ENCODE peak calls at places on chromosome 15, in six cellular contexts. E is HCT116, R is adrenal gland, B is lower lobe of right lung, S is H9, A is heart right ventricle. D is an unnamed sample. For H3K9me3 and H3K27me3, the result is how much of the 10 kb centered on the place peaks cover.

GRCh38 chr15:47983533-47983932 is 137.3 kb upstream of the SLC24A5 start:
- DNase-seq in E (no peak), R (no peak), B (no peak), S (no peak), A (no peak), D (no peak)

GRCh38 chr15:42069496-42070275 is 24.7 kb downstream of the PLA2G4D start:
- DNase-seq in E (no peak), R (peak), B (no peak), S (no peak), A (no peak), D (no peak)

GRCh38 chr15:65666257-65666656 is 44.5 kb downstream of the SLC24A1 start:
- DNase-seq in E (no peak), R (no peak), B (no peak), S (no peak), A (no peak), D (no peak)

GRCh38 chr15:62549345-62549970 is 384.4 kb upstream of the C2CD4B start:
- DNase-seq in E (peak), R (no peak), B (no peak), S (no peak), A (no peak), D (no peak)

GRCh38 chr15:81174759-81175327 is 21.8 kb upstream of the IL16 start:
- DNase-seq in E (no peak), R (no peak), B (no peak), S (no peak), A (no peak), D (no peak)

GRCh38 chr15:43360821-43361220 is 10.0 kb downstream of the ZSCAN29 start:
- DNase-seq in E (no peak), R (no peak), B (no peak), S (no peak), A (no peak), D (no peak)

GRCh38 chr15:98003528-98003927 is 43.0 kb downstream of the ARRDC4 start:
- DNase-seq in E (no peak), R (no peak), B (no peak), S (no peak), A (no peak), D (no peak)

GRCh38 chr15:57356178-57356577 is 20.1 kb upstream of the CGNL1 start:
- DNase-seq in E (no peak), R (no peak), B (no peak), S (no peak), A (no peak), D (no peak)

GRCh38 chr15:74202461-74203401 is at the start of gene STRA6:
- DNase-seq in E (no peak), R (peak), B (no peak), S (peak), A (no peak), D (no peak)

GRCh38 chr15:93913310-93913709 is 318.1 kb upstream of the MCTP2 start:
- DNase-seq in E (no peak), R (no peak), B (no peak), S (no peak), A (no peak), D (no peak)

GRCh38 chr15:34609658-34610057 is 26.2 kb upstream of the GOLGA8B start:
- DNase-seq in E (no peak), R (no peak), B (no peak), S (no peak), A (no peak), D (no peak)

GRCh38 chr15:73972984-73973682 is 19.0 kb downstream of the STOML1 start:
- DNase-seq in E (no peak), R (peak), B (peak), S (peak), A (peak), D (peak)

GRCh38 chr15:41557673-41558399 is 1.2 kb upstream of the TYRO3 start:
- DNase-seq in E (peak), R (peak), B (peak), S (peak), A (peak), D (peak)

GRCh38 chr15:48510976-48511375 is 134.5 kb downstream of the FBN1 start:
- DNase-seq in E (no peak), R (no peak), B (no peak), S (no peak), A (no peak), D (no peak)

GRCh38 chr15:100330221-100330620 is 11.6 kb downstream of the ADAMTS17 start:
- DNase-seq in E (no peak), R (no peak), B (no peak), S (peak), A (no peak), D (no peak)

GRCh38 chr15:51444807-51445206 is 103.4 kb downstream of the GLDN start:
- DNase-seq in E (no peak), R (no peak), B (no peak), S (no peak), A (no peak), D (no peak)

GRCh38 chr15:80977627-80978036 is 12.0 kb downstream of the MESD start:
- DNase-seq in E (no peak), R (peak), B (peak), S (peak), A (peak), D (peak)

GRCh38 chr15:29822100-29822684 is at the start of gene TJP1:
- DNase-seq in E (no peak), R (peak), B (peak), S (peak), A (peak), D (peak)

GRCh38 chr15:96054029-96054428 is 276.5 kb upstream of the NR2F2 start:
- DNase-seq in E (no peak), R (no peak), B (no peak), S (no peak), A (no peak), D (no peak)

GRCh38 chr15:66905954-66906353 is 159.4 kb upstream of the SMAD3 start:
- DNase-seq in E (no peak), R (peak), B (no peak), S (peak), A (no peak), D (no peak)

GRCh38 chr15:75100679-75101078 is 77.3 kb downstream of the PPCDC start:
- DNase-seq in E (no peak), R (no peak), B (no peak), S (no peak), A (no peak), D (no peak)

GRCh38 chr15:72342385-72342784 is 22.4 kb upstream of the CELF6 start:
- DNase-seq in E (peak), R (peak), B (no peak), S (peak), A (no peak), D (no peak)

GRCh38 chr15:85886345-85886935 is 91.7 kb upstream of the KLHL25 start:
- DNase-seq in E (no peak), R (no peak), B (no peak), S (no peak), A (no peak), D (no peak)

GRCh38 chr15:92636950-92637481 is 18.6 kb downstream of the FAM174B start:
- DNase-seq in E (peak), R (peak), B (peak), S (peak), A (no peak), D (peak)

GRCh38 chr15:63892794-63893441 is 59.2 kb upstream of the HERC1 start:
- DNase-seq in E (no peak), R (no peak), B (peak), S (no peak), A (no peak), D (peak)

GRCh38 chr15:39788108-39788507 is 5.5 kb upstream of the FSIP1 start:
- DNase-seq in E (no peak), R (no peak), B (no peak), S (no peak), A (no peak), D (no peak)

GRCh38 chr15:80674245-80674614 is 20.9 kb upstream of the ABHD17C start:
- DNase-seq in E (no peak), R (no peak), B (no peak), S (no peak), A (no peak), D (no peak)

GRCh38 chr15:50247819-50248650 is 17.5 kb downstream of the HDC start:
- DNase-seq in E (no peak), R (peak), B (peak), S (no peak), A (no peak), D (peak)

GRCh38 chr15:64547275-64547674 is 86.9 kb downstream of the ZNF609 start:
- DNase-seq in E (no peak), R (no peak), B (no peak), S (no peak), A (no peak), D (no peak)

GRCh38 chr15:65641723-65642475 is 20.2 kb downstream of the SLC24A1 start:
- DNase-seq in E (no peak), R (no peak), B (no peak), S (no peak), A (no peak), D (no peak)

DNA sequence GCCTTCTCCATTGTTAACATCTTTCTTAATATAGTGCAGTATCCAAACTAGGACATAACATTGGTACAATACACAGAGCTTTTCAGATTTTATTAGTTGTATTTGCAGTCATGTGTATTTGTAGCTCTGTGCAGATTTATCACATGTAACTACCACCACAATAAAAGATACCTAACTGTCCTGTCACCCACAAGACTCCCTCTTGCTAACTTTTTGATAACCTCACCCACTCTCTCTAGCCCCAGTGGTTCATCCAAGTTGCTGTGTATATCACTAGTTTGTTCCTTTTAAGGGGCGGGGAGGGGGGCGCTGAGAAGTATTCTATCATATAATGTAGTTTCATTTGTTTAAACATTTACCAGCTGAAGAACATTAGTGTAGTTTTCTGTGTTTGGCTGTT is 46.1 kb downstream of the PIAS1 start:
- DNase-seq in E (no peak), R (no peak), B (no peak), S (no peak), A (no peak), D (no peak)
- H3K9me3 ChIP-seq in E (under half), R (under half), B (under half), S (under half), A (under half), D (under half)

GRCh38 chr15:83066761-83067637 is at the start of gene BTBD1:
- DNase-seq in E (peak), R (peak), B (peak), S (peak), A (peak), D (peak)
- TF ChIP-seq CTCF in E (no peak), R (no peak), B (peak), S (peak), A (no peak), D (peak)

GRCh38 chr15:77825546-77825945 is 192.8 kb upstream of the LINGO1 start:
- DNase-seq in E (no peak), R (no peak), B (peak), S (no peak), A (no peak), D (peak)

GRCh38 chr15:77824361-77824985 is 191.8 kb upstream of the LINGO1 start:
- DNase-seq in E (no peak), R (no peak), B (no peak), S (no peak), A (no peak), D (peak)

GRCh38 chr15:77825143-77825542 is 192.4 kb upstream of the LINGO1 start:
- DNase-seq in E (no peak), R (no peak), B (peak), S (no peak), A (no peak), D (peak)

GRCh38 chr15:77822631-77823230 is 190.0 kb upstream of the LINGO1 start:
- DNase-seq in E (no peak), R (no peak), B (no peak), S (no peak), A (no peak), D (no peak)

DNA sequence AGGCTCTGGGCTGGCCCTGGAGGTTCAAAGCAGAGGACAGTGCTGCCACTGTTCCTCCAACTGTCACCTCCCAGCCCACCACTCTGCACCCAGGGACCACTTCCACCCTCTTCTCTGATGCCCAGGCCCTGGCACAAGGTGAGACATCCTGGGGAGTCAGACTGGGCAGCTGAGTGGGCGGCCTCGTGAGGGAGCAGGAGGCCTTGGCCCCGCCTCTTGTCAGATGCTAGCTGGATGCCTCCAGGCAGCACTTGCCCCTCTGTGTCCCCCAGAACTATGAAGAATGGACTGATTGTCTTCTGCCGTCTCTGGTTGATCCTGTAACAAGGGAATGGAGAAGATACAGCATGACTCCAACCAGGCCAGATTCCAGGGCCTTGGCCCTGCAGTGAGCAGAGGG is 191.0 kb upstream of the LINGO1 start:
- DNase-seq in E (no peak), R (no peak), B (no peak), S (no peak), A (no peak), D (no peak)
- H3K27me3 ChIP-seq in E (under half), R (under half), B (under half), S (under half), A (under half), D (under half)

GRCh38 chr15:87669846-87670245 is 586.7 kb downstream of the NTRK3 start:
- DNase-seq in E (no peak), R (no peak), B (no peak), S (no peak), A (no peak), D (no peak)

GRCh38 chr15:87667643-87668042 is 588.9 kb downstream of the NTRK3 start:
- DNase-seq in E (no peak), R (no peak), B (no peak), S (no peak), A (no peak), D (no peak)

GRCh38 chr15:87672309-87672897 is 584.1 kb downstream of the NTRK3 start:
- DNase-seq in E (no peak), R (peak), B (no peak), S (peak), A (no peak), D (no peak)

DNA sequence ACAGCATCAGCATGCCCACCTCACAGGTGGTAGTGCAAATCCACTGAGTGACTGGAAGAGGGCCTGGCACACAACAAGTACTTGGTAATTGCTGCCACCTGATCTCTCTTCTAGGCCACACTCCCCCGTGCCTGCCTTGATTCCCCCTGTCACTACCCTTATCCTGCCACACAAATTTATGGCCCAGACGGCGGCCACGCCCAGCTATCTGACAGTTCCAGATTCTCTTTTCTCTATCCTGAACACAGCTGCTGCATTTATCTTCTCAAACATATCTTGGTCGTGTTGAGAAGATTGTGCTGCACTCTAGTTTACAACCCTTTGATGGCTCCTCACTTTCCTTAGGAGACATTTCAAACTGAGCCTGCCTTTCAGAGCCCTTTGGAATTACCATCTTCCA is 585.2 kb downstream of the NTRK3 start:
- DNase-seq in E (no peak), R (no peak), B (no peak), S (no peak), A (no peak), D (no peak)
- H3K9me3 ChIP-seq in E (under half), R (under half), B (under half), S (under half), A (under half), D (under half)

GRCh38 chr15:88258021-88258641 is 1.6 kb upstream of the NTRK3 start:
- DNase-seq in E (peak), R (no peak), B (no peak), S (peak), A (no peak), D (peak)
- TF ChIP-seq CTCF in E (peak), R (no peak), B (no peak), S (peak), A (peak), D (peak)

DNA sequence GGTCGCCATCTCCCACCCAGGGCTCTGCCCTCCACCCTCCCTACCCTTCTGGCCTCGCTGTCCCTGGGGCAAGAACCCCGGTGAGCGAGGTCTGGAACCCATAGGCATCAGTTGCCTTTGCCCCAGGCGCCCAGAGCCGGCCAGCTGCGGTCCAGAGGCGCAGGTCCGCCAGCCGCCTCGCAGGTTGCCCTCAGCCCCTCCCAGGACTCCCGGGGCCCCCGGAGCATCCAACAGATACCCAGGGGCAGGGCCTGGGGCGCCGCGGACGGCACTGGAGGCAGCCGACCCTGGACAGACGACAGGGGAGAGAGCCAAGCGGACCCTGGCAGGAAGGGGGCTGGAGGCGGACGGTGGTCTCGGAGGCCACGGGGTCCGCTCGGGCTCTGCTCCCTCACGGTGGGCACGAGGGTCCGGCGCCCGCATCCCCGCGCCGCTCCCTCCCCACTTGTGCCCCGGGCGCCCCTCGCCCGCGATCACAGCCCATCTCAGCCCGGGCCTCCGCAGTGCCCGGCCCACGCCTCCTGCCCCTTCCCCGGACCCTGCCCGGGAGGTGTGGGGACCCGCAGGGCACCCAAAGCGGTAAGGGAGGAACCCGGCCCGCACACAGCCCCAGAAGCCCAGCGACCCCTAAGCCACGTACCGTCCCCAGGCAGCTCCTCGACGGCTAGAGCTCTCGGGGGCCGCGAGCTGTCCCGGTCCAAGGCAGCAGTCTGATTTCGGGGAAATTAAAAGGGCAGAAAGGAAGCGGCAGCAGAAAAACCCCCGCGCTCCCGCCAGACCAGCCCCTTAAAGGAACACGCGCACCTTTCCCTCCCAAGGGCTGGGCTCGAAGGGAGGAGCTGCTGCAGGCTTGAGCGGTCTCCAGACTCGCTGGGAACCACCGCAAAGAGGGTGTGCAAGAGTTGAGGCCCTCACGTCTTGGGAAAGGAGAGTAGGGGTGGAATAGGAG is at the start of gene HAPLN3:
- DNase-seq in E (no peak), R (no peak), B (no peak), S (peak), A (peak), D (no peak)
- H3K27me3 ChIP-seq in E (under half), R (under half), B (under half), S (under half), A (under half), D (under half)

DNA sequence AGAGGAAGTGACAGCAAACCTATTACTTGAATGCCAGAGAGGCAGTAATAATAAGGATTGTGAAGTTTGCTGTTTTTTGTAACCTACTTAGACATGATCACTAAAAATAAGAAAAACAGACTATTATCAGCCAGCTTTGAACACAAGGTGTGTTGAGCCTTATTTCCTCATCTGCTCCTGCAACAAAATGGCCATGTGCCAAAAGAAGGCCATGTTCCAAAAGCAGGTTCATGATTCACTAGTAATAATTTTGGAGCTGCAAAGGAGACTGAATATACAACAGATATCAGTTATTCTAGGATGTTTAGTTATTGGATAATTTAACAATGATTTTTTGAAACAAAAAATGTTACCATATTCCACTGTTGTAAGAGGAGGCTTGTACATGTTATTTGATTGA is 578.7 kb downstream of the SQOR start:
- DNase-seq in E (no peak), R (no peak), B (no peak), S (no peak), A (no peak), D (no peak)
- H3K9me3 ChIP-seq in E (under half), R (under half), B (under half), S (under half), A (under half), D (under half)

GRCh38 chr15:32029862-32030781 is at the start of gene CHRNA7:
- DNase-seq in E (peak), R (peak), B (peak), S (peak), A (peak), D (peak)
- TF ChIP-seq CTCF in E (no peak), R (peak), B (peak), S (peak), A (peak), D (peak)

DNA sequence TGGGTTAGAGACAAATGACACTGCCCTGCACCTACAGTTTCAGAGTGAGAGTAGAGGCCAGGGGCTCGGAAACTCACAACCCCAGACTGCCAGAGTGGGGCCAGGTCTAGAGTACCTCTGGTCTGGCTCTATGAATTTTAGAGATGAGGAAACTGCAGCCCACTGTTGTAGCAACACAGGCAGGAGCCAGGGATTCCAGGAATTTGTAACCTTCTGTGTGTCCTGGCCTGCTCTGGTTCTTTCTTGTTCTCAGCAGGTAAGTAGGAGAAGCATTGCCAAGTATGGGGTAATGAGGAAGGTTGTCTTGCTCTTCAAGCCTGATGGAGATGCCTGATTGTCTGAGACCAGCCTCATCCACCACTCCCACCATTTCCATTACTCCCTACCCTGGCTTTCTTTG is 221.8 kb downstream of the UACA start:
- DNase-seq in E (no peak), R (peak), B (no peak), S (no peak), A (no peak), D (no peak)
- H3K27me3 ChIP-seq in E (under half), R (under half), B (under half), S (under half), A (under half), D (under half)